ENCODE peak calls at places on chromosomes 2 and 18, in four cellular contexts. G is K562, W is HepG2, M is GM12878. R is an unnamed sample.
A peak's percentile ranks its signal among the peaks of the same experiment; 100 is the strongest.

GRCh38 chr2:132424526-132425121 is 8.0 kb downstream of the GPR39 start:
- DNase-seq in G (no peak), W (peak; percentile 69), M (no peak), R (no peak)

GRCh38 chr18:27668126-27668525 is 483.0 kb upstream of the CHST9 start:
- DNase-seq in G (no peak), W (no peak), M (no peak), R (no peak)

GRCh38 chr2:109209412-109209811 is 80.4 kb downstream of the SH3RF3 start:
- DNase-seq in G (no peak), W (no peak), M (no peak), R (no peak)

GRCh38 chr2:116696223-116696622 is 1118.3 kb upstream of the DDX18 start:
- DNase-seq in G (no peak), W (no peak), M (no peak), R (no peak)

GRCh38 chr2:143193121-143193520 is 63.9 kb downstream of the ARHGAP15 start:
- DNase-seq in G (no peak), W (no peak), M (no peak), R (no peak)

GRCh38 chr2:12262681-12263436 is 453.9 kb upstream of the TRIB2 start:
- DNase-seq in G (no peak), W (no peak), M (no peak), R (no peak)

GRCh38 chr2:28297531-28297930 is 95.1 kb upstream of the FOSL2 start:
- DNase-seq in G (no peak), W (no peak), M (no peak), R (no peak)

GRCh38 chr2:33476100-33476792 is at the start of gene RASGRP3:
- DNase-seq in G (peak; percentile 46), W (peak; percentile 44), M (no peak), R (peak; percentile 56)

GRCh38 chr2:43131051-43131889 is 95.1 kb downstream of the ZFP36L2 start:
- DNase-seq in G (peak; percentile 77), W (peak; percentile 80), M (no peak), R (no peak)

GRCh38 chr18:40012931-40013609 is 1942.0 kb upstream of the PIK3C3 start:
- DNase-seq in G (no peak), W (no peak), M (no peak), R (no peak)
- TF ChIP-seq KDM1A in G (no peak), W (no peak), M (no peak), R (no peak)

GRCh38 chr18:46213295-46213694 is 109.1 kb downstream of the HAUS1 start:
- DNase-seq in G (peak; percentile 20), W (peak; percentile 5), M (no peak), R (no peak)
- TF ChIP-seq ATF3 in G (no peak), W (no peak), M (no peak), R (no peak)

DNA sequence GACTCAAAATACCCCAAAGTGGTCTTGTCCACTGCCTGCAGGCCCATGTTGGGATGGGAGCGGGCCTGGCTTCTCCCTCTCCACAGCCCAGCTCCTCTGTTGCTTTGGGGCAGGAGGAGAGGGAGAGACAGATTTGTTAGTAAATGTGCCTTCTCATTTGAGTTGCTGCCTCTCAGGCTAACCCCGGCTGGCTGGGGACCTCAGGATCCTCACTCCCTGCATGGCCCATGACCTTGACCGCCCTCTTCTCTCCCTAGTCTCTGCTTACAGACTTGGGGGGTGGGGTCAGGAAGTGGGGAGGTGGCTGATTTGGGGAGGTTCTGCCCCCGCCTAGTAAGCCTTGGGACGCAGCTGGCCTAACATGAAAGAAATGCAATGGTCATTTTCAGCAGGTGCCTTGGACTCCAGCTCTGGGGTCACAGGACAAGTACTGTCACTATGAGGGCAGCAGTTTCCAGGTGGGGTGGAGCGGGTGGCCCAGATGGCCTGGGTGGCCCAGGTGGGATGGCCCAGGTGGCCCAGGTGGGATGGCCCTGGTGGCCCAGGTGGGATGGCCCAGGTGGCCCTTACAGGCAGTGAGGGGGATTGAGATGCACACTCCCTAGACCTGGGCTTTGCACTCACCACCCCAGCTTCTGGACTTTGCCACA is 24.1 kb downstream of the HJURP start:
- DNase-seq in G (no peak), W (no peak), M (no peak), R (no peak)
- TF ChIP-seq KDM1A in G (no peak), W (no peak), M (no peak), R (no peak)

GRCh38 chr2:56464613-56465012 is 280.8 kb downstream of the CCDC85A start:
- DNase-seq in G (no peak), W (no peak), M (no peak), R (no peak)
- TF ChIP-seq ATF3 in G (no peak), W (no peak), M (no peak), R (no peak)

GRCh38 chr2:165609672-165610071 is 140.2 kb downstream of the CSRNP3 start:
- DNase-seq in G (no peak), W (no peak), M (no peak), R (no peak)

GRCh38 chr2:165610591-165611029 is 141.1 kb downstream of the CSRNP3 start:
- DNase-seq in G (no peak), W (no peak), M (no peak), R (no peak)
- TF ChIP-seq KDM1A in G (no peak), W (no peak), M (no peak), R (no peak)

GRCh38 chr2:1770566-1771380 is 26.5 kb upstream of the PXDN start:
- DNase-seq in G (no peak), W (no peak), M (no peak), R (no peak)

GRCh38 chr2:1767939-1768691 is 23.8 kb upstream of the PXDN start:
- DNase-seq in G (no peak), W (no peak), M (no peak), R (no peak)

GRCh38 chr2:1769703-1770422 is 25.5 kb upstream of the PXDN start:
- DNase-seq in G (peak; percentile 71), W (peak; percentile 65), M (no peak), R (peak; percentile 87)

GRCh38 chr2:1766400-1766799 is 22.1 kb upstream of the PXDN start:
- DNase-seq in G (no peak), W (no peak), M (no peak), R (no peak)

DNA sequence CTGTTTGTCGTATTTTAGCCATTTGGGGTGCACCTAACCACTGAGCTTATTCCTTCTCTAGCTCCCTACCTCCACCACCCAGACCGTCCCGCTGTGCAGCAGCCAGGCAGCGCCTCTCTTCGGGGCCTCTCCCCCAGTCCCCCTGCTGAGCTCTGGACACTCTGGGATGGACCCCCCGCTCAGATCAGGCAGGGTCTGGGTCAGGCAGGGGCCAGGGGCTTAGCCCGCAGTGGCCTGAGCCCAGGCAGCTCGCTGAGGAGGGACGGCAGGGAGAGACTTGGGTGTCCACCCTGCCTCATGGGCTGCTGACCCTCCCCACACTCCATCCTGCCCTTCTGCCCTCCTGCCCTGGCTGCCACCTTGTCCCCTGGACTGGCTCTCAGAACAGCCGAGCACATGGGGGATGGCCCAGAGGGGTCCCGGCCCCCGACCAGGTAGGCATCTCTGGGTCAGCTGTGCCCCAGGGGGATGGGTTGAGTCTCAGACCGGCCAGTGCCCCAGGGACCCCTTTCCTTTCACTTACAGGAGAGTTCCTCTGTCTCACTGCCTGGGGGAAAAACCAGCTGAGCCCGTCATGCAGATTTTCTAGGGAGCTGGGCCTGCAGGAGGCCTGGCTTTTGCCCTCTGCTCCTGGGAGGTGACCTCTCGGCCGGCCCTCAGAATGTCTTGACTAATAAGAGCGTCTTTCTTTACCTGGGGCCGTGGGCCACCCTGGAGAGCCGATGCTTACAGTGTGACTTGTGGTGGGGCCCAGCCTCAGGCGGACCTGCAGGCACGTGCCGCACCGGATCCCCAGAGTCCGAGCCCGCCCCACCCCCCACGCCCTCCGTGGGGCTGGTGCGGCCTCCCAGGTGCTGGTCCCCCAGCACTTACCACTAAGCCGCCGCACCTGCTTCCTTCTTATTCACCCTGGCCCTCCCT is 22.8 kb upstream of the PXDN start:
- DNase-seq in G (no peak), W (no peak), M (no peak), R (no peak)
- TF ChIP-seq ATF3 in G (no peak), W (no peak), M (no peak), R (no peak)

DNA sequence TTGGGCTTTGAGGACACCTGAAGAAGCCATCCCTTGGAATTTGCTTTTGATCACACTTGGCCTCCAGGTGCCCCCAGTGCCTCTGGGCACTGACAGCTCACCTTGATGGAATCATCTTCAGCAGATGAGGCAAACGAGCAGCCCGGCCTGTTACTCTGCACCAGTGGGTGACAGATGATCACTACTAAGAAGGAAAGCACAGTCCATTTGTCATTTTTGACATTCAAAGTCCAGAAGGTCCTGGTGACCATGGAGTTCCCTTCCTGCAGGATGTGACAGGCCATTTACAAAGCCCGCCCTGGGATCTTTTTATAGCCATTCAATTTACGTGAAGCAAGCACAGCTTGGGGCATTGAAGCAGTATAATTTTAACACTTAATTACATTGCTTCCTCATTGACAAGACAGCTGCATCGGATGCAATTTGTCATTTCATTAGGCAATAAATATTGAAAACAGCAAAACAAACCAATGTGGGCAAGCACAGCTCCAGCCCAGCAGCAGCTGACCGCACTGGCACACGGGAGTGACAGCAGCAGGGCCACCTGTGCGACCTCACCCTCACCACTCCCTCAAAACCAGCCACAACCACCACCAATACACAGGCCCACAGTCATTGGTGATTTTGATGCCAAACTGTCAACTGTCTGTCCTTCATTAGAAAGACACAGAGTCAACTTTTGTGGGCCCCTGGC is 76.0 kb upstream of the SLC66A3 start:
- DNase-seq in G (no peak), W (no peak), M (no peak), R (no peak)
- TF ChIP-seq KDM1A in G (no peak), W (no peak), M (no peak), R (no peak)

DNA sequence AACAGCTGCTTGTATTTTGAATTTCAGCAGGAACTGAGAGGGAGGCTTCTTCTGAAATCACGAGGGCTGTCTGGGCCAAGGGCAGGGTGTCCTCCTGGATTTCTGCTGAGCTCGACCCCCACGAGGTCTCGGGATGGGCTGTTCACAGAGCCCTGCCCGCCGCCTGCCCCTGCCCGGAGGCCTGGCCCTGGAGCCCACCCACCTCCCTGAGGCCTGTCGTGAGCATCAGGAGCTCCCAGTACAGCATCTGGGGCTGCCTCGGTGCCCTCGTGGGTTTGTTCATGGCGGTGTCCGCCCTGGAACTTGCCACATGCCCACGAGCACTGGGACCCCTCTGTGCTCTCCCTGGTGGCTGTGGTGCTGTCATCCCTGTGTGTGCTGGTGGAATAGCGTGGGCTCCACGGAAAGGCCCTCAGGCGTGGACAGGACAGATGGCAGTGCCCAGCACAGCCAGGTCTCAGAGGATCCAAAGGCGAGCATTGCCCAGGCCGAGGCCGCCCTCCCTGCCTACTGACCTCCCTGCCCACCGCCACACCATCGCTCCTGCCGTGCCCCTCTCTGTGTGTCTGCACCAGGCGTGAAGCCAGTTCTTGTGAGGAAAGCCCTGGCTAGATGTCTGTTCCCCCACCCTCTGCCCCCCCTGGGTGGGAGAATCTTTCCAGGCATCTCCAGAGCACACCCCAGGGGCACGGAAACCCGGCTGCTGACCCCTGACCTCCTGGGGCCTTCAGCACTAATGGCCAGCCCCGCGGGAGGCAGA is 25.9 kb downstream of the RAMP1 start:
- DNase-seq in G (no peak), W (no peak), M (no peak), R (no peak)
- TF ChIP-seq ATF3 in G (no peak), W (no peak), M (no peak), R (no peak)

DNA sequence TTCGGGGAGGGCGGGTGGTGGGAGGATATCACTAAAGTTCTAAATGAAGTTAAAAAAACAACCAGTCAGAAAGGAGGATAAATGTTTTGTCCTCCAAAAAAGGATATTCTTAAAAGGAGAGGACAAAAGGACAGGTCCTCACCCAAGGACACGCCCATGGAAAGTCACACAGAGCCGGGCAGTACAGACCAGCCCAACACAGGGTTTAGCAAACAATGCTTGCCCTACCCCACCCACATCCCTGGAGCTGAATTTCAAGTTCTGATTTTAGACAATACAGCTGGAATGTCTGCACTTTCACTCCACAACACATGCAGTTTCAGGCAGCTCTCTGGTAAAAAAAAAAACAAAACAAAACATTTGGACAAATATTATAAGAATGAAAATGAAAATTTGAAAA is 67.9 kb downstream of the SLC9A4 start:
- DNase-seq in G (no peak), W (no peak), M (no peak), R (no peak)
- TF ChIP-seq KDM1A in G (no peak), W (no peak), M (no peak), R (no peak)

GRCh38 chr2:55133467-55134315 is 83.4 kb upstream of the RTN4 start:
- DNase-seq in G (peak; percentile 62), W (peak; percentile 81), M (peak; percentile 60), R (peak; percentile 78)
- TF ChIP-seq ATF3 in G (no peak), W (no peak), M (peak; percentile 24), R (peak; percentile 6)